ENCODE peak calls at places on chromosomes 11 and 22, in four cellular contexts. K is spleen, P is thoracic aorta, D is neural progenitor cell. R is an unnamed sample.

GRCh38 chr11:130088909-130089668 is 19.4 kb downstream of the APLP2 start:
- DNase-seq in P (no peak), D (peak), K (no peak), R (no peak)

GRCh38 chr11:116518141-116518540 is 254.6 kb downstream of the BUD13 start:
- DNase-seq in P (no peak), D (no peak), K (no peak), R (no peak)

GRCh38 chr22:50640857-50641647 is 13.1 kb upstream of the ARSA start:
- DNase-seq in K (no peak), D (peak), P (no peak), R (no peak)

GRCh38 chr11:33060271-33060670 is 20.9 kb downstream of the TCP11L1 start:
- DNase-seq in D (no peak), P (no peak), K (no peak), R (no peak)

GRCh38 chr11:125105921-125106320 is 5.5 kb downstream of the TMEM218 start:
- DNase-seq in K (no peak), D (no peak), P (no peak), R (no peak)

GRCh38 chr11:8381343-8381742 is 117.7 kb upstream of the LMO1 start:
- DNase-seq in D (no peak), K (no peak), P (no peak), R (no peak)

GRCh38 chr11:45169310-45170072 is 23.1 kb downstream of the PRDM11 start:
- DNase-seq in D (no peak), K (no peak), P (no peak), R (peak)

GRCh38 chr11:61833478-61833877 is 5.4 kb downstream of the FADS2 start:
- DNase-seq in D (no peak), P (no peak), K (peak), R (no peak)

GRCh38 chr22:50731811-50732624 is 6.0 kb upstream of the ACR start:
- DNase-seq in K (peak), D (peak), P (no peak), R (no peak)

GRCh38 chr11:9922806-9923205 is 258.9 kb downstream of the SWAP70 start:
- DNase-seq in P (no peak), D (peak), K (no peak), R (no peak)

GRCh38 chr11:17478064-17478463 is 1.4 kb upstream of the ABCC8 start:
- DNase-seq in K (no peak), D (peak), P (no peak), R (no peak)

GRCh38 chr11:134569195-134569594 is 157.2 kb upstream of the B3GAT1 start:
- DNase-seq in P (no peak), D (no peak), K (no peak), R (no peak)

GRCh38 chr11:111309516-111309915 is 11.2 kb downstream of the POU2AF3 start:
- DNase-seq in P (no peak), K (no peak), D (no peak), R (no peak)

GRCh38 chr11:103947566-103947919 is 88.9 kb upstream of the DDI1 start:
- DNase-seq in K (no peak), D (no peak), P (no peak), R (no peak)

GRCh38 chr11:114262681-114263509 is 33.3 kb upstream of the NNMT start:
- DNase-seq in P (no peak), D (peak), K (no peak), R (no peak)

GRCh38 chr22:27370281-27370680 is 431.3 kb downstream of the MN1 start:
- DNase-seq in K (no peak), P (no peak), D (no peak), R (no peak)

GRCh38 chr11:27721505-27722116 is 21.4 kb upstream of the BDNF start:
- DNase-seq in D (peak), P (no peak), K (no peak), R (no peak)

GRCh38 chr11:120801801-120802689 is 221.9 kb upstream of the TBCEL start:
- DNase-seq in D (peak), K (no peak), P (no peak), R (no peak)

GRCh38 chr11:85423794-85424193 is 203.3 kb downstream of the DLG2 start:
- DNase-seq in P (no peak), D (no peak), K (no peak), R (no peak)

GRCh38 chr11:57597971-57598830 is 716 bp downstream of the SERPING1 start:
- DNase-seq in P (peak), K (peak), D (peak), R (no peak)

GRCh38 chr22:42992886-42993479 is 22.0 kb downstream of the PACSIN2 start:
- DNase-seq in K (no peak), D (no peak), P (no peak), R (no peak)

GRCh38 chr11:6655790-6656580 is at the start of gene DCHS1:
- DNase-seq in D (peak), K (peak), P (no peak), R (no peak)

GRCh38 chr11:69311767-69312385 is 17.9 kb downstream of the MYEOV start:
- DNase-seq in P (no peak), D (no peak), K (peak), R (no peak)

GRCh38 chr11:95536049-95536448 is 253.5 kb downstream of the FAM76B start:
- DNase-seq in K (no peak), P (no peak), D (no peak), R (no peak)

GRCh38 chr11:41099654-41100053 is 359.8 kb downstream of the LRRC4C start:
- DNase-seq in K (no peak), D (no peak), P (no peak), R (no peak)

GRCh38 chr11:57493507-57494503 is 21.7 kb downstream of the SLC43A1 start:
- DNase-seq in K (peak), D (peak), P (no peak), R (no peak)

GRCh38 chr11:133746663-133747306 is 98.5 kb downstream of the SPATA19 start:
- DNase-seq in K (no peak), D (no peak), P (no peak), R (no peak)

GRCh38 chr22:37019309-37020191 is at the start of the genes MPST and TST:
- DNase-seq in K (peak), D (peak), P (no peak), R (no peak)
- H3K4me3 ChIP-seq in K (peak), D (peak), P (peak), R (peak)

GRCh38 chr11:102734650-102735049 is 9.9 kb upstream of the MMP8 start:
- DNase-seq in D (no peak), K (no peak), P (no peak), R (no peak)
- TF ChIP-seq CTCF in D (no peak), K (no peak), P (no peak), R (no peak)

DNA sequence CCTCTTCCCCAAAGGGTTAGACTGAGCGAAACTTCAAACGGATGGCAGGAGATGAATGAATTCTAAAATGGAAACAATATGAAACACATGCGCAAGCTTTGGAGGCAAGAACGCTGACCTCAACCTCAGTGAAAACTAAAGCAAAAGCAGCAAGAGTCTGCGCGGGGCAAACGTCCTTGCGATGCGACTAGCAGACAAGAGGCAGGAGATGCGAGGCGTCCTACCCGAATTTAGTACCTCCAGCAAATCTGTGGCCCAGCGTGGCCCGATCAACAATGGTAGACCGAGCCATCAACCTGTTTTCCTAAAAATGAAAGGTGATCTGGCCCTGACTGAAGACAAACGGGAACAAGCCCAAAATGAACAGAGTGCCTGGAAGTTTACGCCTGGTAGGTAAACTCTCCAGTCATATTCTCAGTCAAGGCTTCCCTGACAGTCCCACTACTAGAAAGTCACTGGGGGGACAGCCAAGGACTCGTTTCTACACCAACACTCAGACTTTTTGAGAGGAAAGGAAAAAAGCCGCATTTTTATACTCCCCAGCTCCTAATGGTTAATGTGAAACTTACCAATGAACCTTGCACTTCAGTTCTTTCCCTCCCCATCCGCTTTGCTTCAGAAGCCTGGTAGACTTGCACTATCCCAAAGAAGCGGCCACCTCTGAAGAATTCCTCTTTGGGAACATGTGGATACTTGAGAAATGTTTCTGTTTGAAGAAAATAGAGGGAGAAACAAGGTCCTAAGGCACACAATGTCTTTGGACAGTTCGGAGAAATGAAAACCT is 11.5 kb downstream of the MMP3 start:
- DNase-seq in P (no peak), D (no peak), K (no peak), R (no peak)
- H3K4me3 ChIP-seq in P (peak), D (no peak), K (no peak), R (peak)

GRCh38 chr11:46894961-46895360 is 23.4 kb downstream of the LRP4 start:
- DNase-seq in D (no peak), K (peak), P (no peak), R (no peak)

GRCh38 chr11:46898396-46899095 is 19.8 kb downstream of the LRP4 start:
- DNase-seq in P (no peak), K (no peak), D (no peak), R (no peak)

GRCh38 chr11:46894506-46894905 is 23.8 kb downstream of the LRP4 start:
- DNase-seq in D (no peak), K (no peak), P (no peak), R (no peak)

GRCh38 chr11:46895821-46896220 is 22.5 kb downstream of the LRP4 start:
- DNase-seq in D (no peak), P (no peak), K (peak), R (no peak)

DNA sequence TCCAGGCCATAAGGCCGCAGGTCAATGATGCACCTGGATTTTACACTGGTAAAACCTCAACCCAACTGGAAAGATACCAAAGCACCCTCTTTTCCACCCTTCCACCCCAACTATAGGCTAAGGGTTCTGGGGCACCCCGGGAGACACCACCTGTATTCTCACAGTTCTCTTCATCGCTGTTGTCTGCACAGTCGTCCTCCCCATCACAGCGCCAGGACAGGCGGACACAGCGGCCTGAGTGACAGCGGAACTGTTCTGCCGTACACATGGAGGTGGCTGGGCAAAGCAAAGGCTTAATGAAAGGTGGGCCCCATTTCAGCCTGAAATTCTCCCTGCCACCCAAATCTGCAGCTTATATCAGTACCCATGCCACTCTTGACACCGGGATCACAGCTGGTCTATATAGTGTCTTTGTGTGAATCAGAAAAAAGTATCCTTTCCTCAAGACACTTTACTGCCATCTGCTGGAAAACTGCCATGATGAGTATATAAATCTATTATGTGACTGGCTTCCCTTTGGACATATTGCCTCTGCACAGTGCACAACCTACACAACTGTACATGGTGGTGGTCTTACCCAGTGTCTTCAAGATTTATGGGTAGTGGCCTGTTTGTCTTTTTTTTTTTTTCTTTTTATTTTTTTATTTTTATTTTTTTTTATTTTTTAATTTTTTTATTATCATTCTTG is 21.5 kb downstream of the LRP4 start:
- DNase-seq in D (peak), K (no peak), P (no peak), R (no peak)
- TF ChIP-seq CTCF in D (peak), K (no peak), P (no peak), R (peak)

DNA sequence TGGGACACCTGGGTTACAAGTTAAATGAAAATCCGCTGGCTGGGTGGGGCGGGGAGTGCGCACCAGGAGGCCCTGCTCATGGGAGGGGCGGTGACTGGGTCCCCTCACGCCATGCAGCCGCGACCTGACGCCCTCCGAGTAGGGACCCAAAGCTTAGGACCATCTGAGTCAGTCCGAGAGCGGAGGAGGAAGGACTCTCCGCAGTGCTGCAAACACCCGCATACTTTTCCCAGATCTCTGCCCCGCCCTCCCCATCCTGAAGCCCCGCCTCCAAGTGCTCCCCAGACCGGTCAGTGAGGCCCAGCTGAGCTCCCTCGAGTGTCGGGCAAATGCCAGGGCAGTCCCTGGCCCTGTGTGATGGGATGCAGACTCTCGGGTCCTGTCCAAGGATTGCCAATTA is 6.6 kb upstream of the FLI1 start:
- DNase-seq in K (peak), P (no peak), D (peak), R (no peak)
- H3K4me3 ChIP-seq in K (peak), P (peak), D (peak), R (no peak)

GRCh38 chr11:78046486-78046854 is 17.2 kb upstream of the THRSP start:
- DNase-seq in P (no peak), K (no peak), D (no peak), R (no peak)
- TF ChIP-seq CTCF in P (no peak), K (no peak), D (no peak), R (no peak)

R was measured in epithelial cell of proximal tubule.